ENCODE peak calls at places on chromosomes 2 and 18, in eight cellular contexts. H is tibial artery, T is ovary, S is AG04450, F is hepatocyte, J is keratinocyte, V is psoas muscle, D is brain microvascular endothelial cell. L is an unnamed sample.

GRCh38 chr2:36058953-36059352 is 296.6 kb upstream of the CRIM1 start:
- DNase-seq in H (no peak), T (no peak), S (no peak), F (no peak), J (no peak), V (no peak), D (no peak), L (peak)

GRCh38 chr2:42067521-42067920 is 19.7 kb downstream of the PKDCC start:
- DNase-seq in H (no peak), T (no peak), S (no peak), F (no peak), J (no peak), V (no peak), D (no peak), L (no peak)

GRCh38 chr2:68435605-68436004 is 31.5 kb downstream of the FBXO48 start:
- DNase-seq in H (no peak), T (no peak), S (no peak), F (no peak), J (no peak), V (no peak), D (no peak), L (no peak)

GRCh38 chr2:54432181-54433020 is 23.7 kb upstream of the SPTBN1 start:
- DNase-seq in H (no peak), T (no peak), S (no peak), F (no peak), J (no peak), V (no peak), D (no peak), L (no peak)

GRCh38 chr2:191041418-191042161 is 27.6 kb upstream of the STAT1 start:
- DNase-seq in H (no peak), T (no peak), S (no peak), F (peak), J (no peak), V (no peak), D (peak), L (peak)

GRCh38 chr18:49993299-49993698 is 180.0 kb upstream of the ACAA2 start:
- DNase-seq in H (no peak), T (no peak), S (no peak), F (no peak), J (no peak), V (no peak), D (no peak), L (no peak)

GRCh38 chr2:124309563-124310138 is 284.6 kb downstream of the CNTNAP5 start:
- DNase-seq in H (no peak), T (no peak), S (no peak), F (no peak), J (no peak), V (no peak), D (no peak), L (no peak)

GRCh38 chr2:109451671-109452070 is 162.1 kb downstream of the SEPTIN10 start:
- DNase-seq in H (peak), T (no peak), S (no peak), F (no peak), J (no peak), V (no peak), D (no peak), L (no peak)

GRCh38 chr2:111155610-111156009 is 34.9 kb downstream of the BCL2L11 start:
- DNase-seq in H (no peak), T (no peak), S (no peak), F (no peak), J (peak), V (no peak), D (no peak), L (peak)

GRCh38 chr18:51433881-51434280 is 236.4 kb upstream of the MEX3C start:
- DNase-seq in H (no peak), T (no peak), S (no peak), F (no peak), J (no peak), V (no peak), D (no peak), L (no peak)

GRCh38 chr18:69900941-69901340 is 46.7 kb downstream of the CD226 start:
- DNase-seq in H (no peak), T (no peak), S (no peak), F (no peak), J (no peak), V (no peak), D (no peak), L (no peak)

GRCh38 chr2:25493207-25493606 is 151.5 kb upstream of the DNMT3A start:
- DNase-seq in H (no peak), T (no peak), S (no peak), F (no peak), J (no peak), V (no peak), D (no peak), L (no peak)

GRCh38 chr2:97651114-97651513 is 5.3 kb downstream of the COX5B start:
- DNase-seq in H (peak), T (no peak), S (no peak), F (no peak), J (no peak), V (no peak), D (no peak), L (no peak)

GRCh38 chr2:128773641-128774319 is 455.1 kb upstream of the HS6ST1 start:
- DNase-seq in H (no peak), T (no peak), S (no peak), F (no peak), J (no peak), V (no peak), D (no peak), L (no peak)

GRCh38 chr2:46365913-46366674 is 68.9 kb downstream of the EPAS1 start:
- DNase-seq in H (no peak), T (no peak), S (no peak), F (no peak), J (no peak), V (no peak), D (no peak), L (no peak)

GRCh38 chr2:107218208-107218607 is 332.2 kb upstream of the ST6GAL2 start:
- DNase-seq in H (no peak), T (no peak), S (no peak), F (no peak), J (no peak), V (no peak), D (no peak), L (no peak)

GRCh38 chr18:24600076-24600654 is 139.7 kb downstream of the HRH4 start:
- DNase-seq in H (no peak), T (no peak), S (peak), F (peak), J (no peak), V (no peak), D (peak), L (peak)

GRCh38 chr18:24603151-24603550 is 142.7 kb downstream of the HRH4 start:
- DNase-seq in H (no peak), T (no peak), S (no peak), F (no peak), J (no peak), V (no peak), D (no peak), L (no peak)

GRCh38 chr18:24605454-24605853 is 145.0 kb downstream of the HRH4 start:
- DNase-seq in H (no peak), T (no peak), S (no peak), F (no peak), J (no peak), V (no peak), D (no peak), L (no peak)

GRCh38 chr18:24602156-24602555 is 141.7 kb downstream of the HRH4 start:
- DNase-seq in H (no peak), T (no peak), S (no peak), F (no peak), J (no peak), V (no peak), D (no peak), L (no peak)

GRCh38 chr18:24601624-24602023 is 141.2 kb downstream of the HRH4 start:
- DNase-seq in H (no peak), T (no peak), S (no peak), F (no peak), J (no peak), V (no peak), D (no peak), L (no peak)
- TF ChIP-seq CTCF in H (no peak), T (no peak), S (no peak), F (no peak), J (no peak), V (no peak), D (no peak), L (no peak)

GRCh38 chr2:200360364-200360763 is 53.9 kb downstream of the SPATS2L start:
- DNase-seq in H (no peak), T (no peak), S (no peak), F (no peak), J (no peak), V (no peak), D (no peak), L (no peak)
- H3K27ac ChIP-seq in H (no peak), T (no peak), S (no peak), F (no peak), J (no peak), V (no peak), D (no peak), L (no peak)

DNA sequence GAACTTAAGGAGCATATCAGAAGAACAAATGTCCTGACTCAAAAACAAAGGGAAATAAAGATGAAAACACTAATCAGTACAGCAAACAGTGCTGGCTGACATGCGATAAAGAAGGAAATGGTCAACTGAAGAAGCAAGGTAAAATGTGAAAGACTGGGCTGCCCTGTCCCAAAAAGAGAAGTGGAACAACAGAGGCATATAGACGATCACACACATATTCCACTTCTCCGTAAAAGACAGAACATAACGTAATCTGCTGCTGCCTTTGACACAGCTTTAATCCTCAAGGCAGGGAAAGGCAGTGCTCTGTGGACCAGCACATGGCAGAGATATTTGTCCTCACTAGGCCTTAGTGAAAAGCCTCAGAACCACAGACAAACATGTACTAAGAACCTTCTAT is 24.3 kb upstream of the REL start:
- DNase-seq in H (no peak), T (no peak), S (no peak), F (no peak), J (no peak), V (no peak), D (no peak), L (no peak)
- TF ChIP-seq CTCF in H (no peak), T (no peak), S (no peak), F (no peak), J (no peak), V (no peak), D (no peak), L (no peak)

GRCh38 chr2:188028739-188029138 is 262.9 kb upstream of the GULP1 start:
- DNase-seq in H (no peak), T (no peak), S (no peak), F (no peak), J (no peak), V (no peak), D (no peak), L (no peak)

GRCh38 chr2:188032306-188032705 is 259.4 kb upstream of the GULP1 start:
- DNase-seq in H (no peak), T (no peak), S (no peak), F (no peak), J (no peak), V (no peak), D (no peak), L (no peak)

GRCh38 chr2:188032786-188033185 is 258.9 kb upstream of the GULP1 start:
- DNase-seq in H (no peak), T (no peak), S (no peak), F (no peak), J (no peak), V (no peak), D (no peak), L (no peak)
- H3K27ac ChIP-seq in H (no peak), T (no peak), S (no peak), F (no peak), J (no peak), V (no peak), D (no peak), L (no peak)

DNA sequence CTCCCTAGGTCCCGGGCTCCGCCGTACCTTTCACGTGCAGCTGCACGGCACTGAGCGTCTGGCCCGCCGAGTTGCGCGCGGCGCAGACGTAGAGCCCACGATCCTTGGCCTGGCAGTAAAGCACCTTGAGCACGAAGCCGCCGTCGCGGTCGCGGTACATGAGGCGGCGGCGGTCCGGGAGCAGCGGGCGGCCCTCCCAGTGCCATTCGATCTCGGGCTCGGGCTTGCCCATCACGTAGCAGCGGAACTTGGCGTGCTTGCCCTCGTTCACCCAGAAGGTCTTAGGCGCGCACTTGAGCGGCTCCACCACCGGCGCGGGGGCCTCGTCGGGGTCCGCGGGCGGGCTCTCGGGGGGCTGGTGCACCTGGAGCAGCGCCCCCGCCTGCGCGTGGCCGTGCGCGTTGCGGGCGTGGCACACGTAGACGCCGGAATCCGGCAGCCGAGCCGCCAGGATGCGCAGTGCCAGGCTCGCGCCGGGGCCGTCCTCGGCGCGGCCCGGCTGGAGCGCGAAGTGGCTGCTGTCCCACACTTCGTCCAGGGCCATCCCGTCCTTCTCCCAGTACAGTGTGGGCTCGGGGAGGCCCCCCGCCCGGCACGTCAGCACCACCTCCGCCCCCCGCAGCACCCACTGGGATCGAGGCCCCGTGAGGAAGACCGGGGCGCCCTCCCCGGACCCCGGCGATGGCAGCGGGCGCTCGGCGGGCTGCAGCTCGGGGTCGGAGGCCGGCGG is 980 bp downstream of the OBSL1 start:
- DNase-seq in H (no peak), T (no peak), S (no peak), F (peak), J (no peak), V (peak), D (no peak), L (peak)
- TF ChIP-seq CTCF in H (no peak), T (no peak), S (no peak), F (no peak), J (peak), V (no peak), D (no peak), L (no peak)

GRCh38 chr2:159065891-159066290 is 97.5 kb downstream of the TANC1 start:
- DNase-seq in H (no peak), T (no peak), S (no peak), F (no peak), J (no peak), V (no peak), D (no peak), L (no peak)
- H3K27ac ChIP-seq in H (no peak), T (no peak), S (no peak), F (peak), J (no peak), V (no peak), D (no peak), L (peak)

GRCh38 chr18:31738460-31739407 is 21.9 kb downstream of the SLC25A52 start:
- DNase-seq in H (no peak), T (no peak), S (no peak), F (peak), J (no peak), V (peak), D (no peak), L (no peak)
- TF ChIP-seq CTCF in H (no peak), T (no peak), S (no peak), F (no peak), J (no peak), V (no peak), D (no peak), L (no peak)

GRCh38 chr18:22739243-22739642 is 193.9 kb upstream of the RBBP8 start:
- DNase-seq in H (no peak), T (no peak), S (no peak), F (no peak), J (no peak), V (no peak), D (no peak), L (no peak)
- H3K27ac ChIP-seq in H (no peak), T (no peak), S (no peak), F (no peak), J (no peak), V (no peak), D (no peak), L (no peak)

GRCh38 chr2:237497009-237497819 is 10.2 kb downstream of the MLPH start:
- DNase-seq in H (no peak), T (no peak), S (no peak), F (no peak), J (no peak), V (no peak), D (no peak), L (no peak)
- TF ChIP-seq CTCF in H (no peak), T (no peak), S (no peak), F (no peak), J (no peak), V (no peak), D (no peak), L (no peak)

GRCh38 chr2:144515425-144515693 is 4.6 kb downstream of the ZEB2 start:
- DNase-seq in H (no peak), T (no peak), S (no peak), F (no peak), J (no peak), V (no peak), D (no peak), L (no peak)

GRCh38 chr2:144515694-144516416 is 4.1 kb downstream of the ZEB2 start:
- DNase-seq in H (peak), T (peak), S (no peak), F (peak), J (no peak), V (peak), D (no peak), L (no peak)

GRCh38 chr2:144516417-144516980 is 3.4 kb downstream of the ZEB2 start:
- DNase-seq in H (peak), T (peak), S (no peak), F (no peak), J (no peak), V (peak), D (no peak), L (no peak)

GRCh38 chr2:144513388-144514100 is 6.4 kb downstream of the ZEB2 start:
- DNase-seq in H (peak), T (peak), S (no peak), F (peak), J (no peak), V (peak), D (peak), L (no peak)

DNA sequence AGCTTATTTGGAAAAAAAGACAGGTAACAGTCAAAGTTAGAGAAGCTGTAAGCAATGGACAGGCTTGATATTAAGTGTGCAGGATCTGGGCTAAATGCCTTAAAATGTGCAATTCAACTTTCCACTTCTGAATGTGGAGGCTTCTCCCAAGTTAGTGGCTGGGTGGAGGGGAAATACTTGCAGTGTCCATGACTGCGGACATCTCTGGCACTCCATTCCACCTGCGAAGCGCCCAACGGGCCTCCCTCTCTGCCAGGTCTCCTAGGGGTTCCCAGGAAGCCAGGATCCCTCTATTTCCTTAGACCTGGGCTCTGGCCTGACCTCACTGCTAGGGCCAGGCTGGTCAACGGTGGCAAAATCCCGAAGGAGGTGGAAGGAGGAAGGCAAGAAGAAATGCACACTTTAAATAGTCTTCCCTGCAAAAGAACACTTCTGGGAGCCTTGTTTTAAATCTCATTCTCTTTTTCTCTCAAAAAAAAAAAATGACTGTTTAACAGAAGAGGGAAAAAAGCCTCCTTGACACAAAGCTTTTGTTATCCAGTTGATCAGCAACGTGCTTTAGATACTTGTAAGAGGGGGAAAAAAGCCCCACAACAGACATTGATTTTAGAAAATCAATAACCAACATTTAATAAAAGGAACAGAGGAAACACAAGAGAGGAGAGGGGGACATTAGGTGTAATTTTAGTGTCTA is 5.0 kb downstream of the ZEB2 start:
- DNase-seq in H (peak), T (peak), S (no peak), F (no peak), J (no peak), V (peak), D (no peak), L (no peak)
- H3K27ac ChIP-seq in H (peak), T (peak), S (no peak), F (peak), J (no peak), V (peak), D (peak), L (no peak)

L was measured in RWPE1.